ENCODE peak calls at places on chromosome 15, in five cellular contexts. L is nephron progenitor cell, U is GM06990, Q is cardiac fibroblast, S is cardiac muscle cell. W is an unnamed sample.

GRCh38 chr15:100192092-100192695 is 149.6 kb downstream of the ADAMTS17 start:
- DNase-seq in Q (no peak), S (no peak), L (no peak), U (no peak), W (no peak)

GRCh38 chr15:88714782-88715372 is 76.1 kb downstream of the ISG20 start:
- DNase-seq in S (no peak), Q (no peak), L (no peak), U (no peak), W (no peak)

GRCh38 chr15:25052191-25052999 is 97.6 kb downstream of the SNRPN start:
- DNase-seq in S (no peak), U (no peak), Q (no peak), L (no peak), W (no peak)

GRCh38 chr15:57537072-57537471 is 54.6 kb upstream of the MYZAP start:
- DNase-seq in S (no peak), L (no peak), U (no peak), Q (peak; percentile 87), W (no peak)

GRCh38 chr15:98943609-98944111 is 63.9 kb downstream of the PGPEP1L start:
- DNase-seq in U (no peak), S (no peak), Q (peak; percentile 42), L (no peak), W (no peak)

GRCh38 chr15:61169904-61170695 is 59.0 kb downstream of the RORA start:
- DNase-seq in Q (no peak), S (no peak), U (peak; percentile 15), L (no peak), W (no peak)

GRCh38 chr15:56918907-56919707 is 663 bp downstream of the TCF12 start:
- DNase-seq in Q (peak; percentile 72), U (peak; percentile 85), L (peak; percentile 64), S (peak; percentile 76), W (peak; percentile 69)

GRCh38 chr15:52252781-52253180 is 42.8 kb downstream of the MYO5C start:
- DNase-seq in U (no peak), S (no peak), L (no peak), Q (peak; percentile 87), W (no peak)

GRCh38 chr15:67680645-67681044 is 138.1 kb downstream of the MAP2K5 start:
- DNase-seq in Q (peak; percentile 25), L (no peak), U (no peak), S (no peak), W (no peak)

GRCh38 chr15:64851503-64851840 is 9.8 kb downstream of the PLEKHO2 start:
- DNase-seq in U (no peak), Q (peak; percentile 94), S (no peak), L (no peak), W (no peak)

GRCh38 chr15:87986786-87987185 is 269.8 kb downstream of the NTRK3 start:
- DNase-seq in L (no peak), S (no peak), U (no peak), Q (no peak), W (no peak)

GRCh38 chr15:57651445-57651844 is 55.1 kb upstream of the POLR2M start:
- DNase-seq in L (no peak), S (no peak), Q (no peak), U (no peak), W (no peak)

GRCh38 chr15:101244039-101244781 is 7.6 kb downstream of the CHSY1 start:
- DNase-seq in S (no peak), U (no peak), L (no peak), Q (no peak), W (no peak)

GRCh38 chr15:60672400-60672799 is 193.5 kb upstream of the ICE2 start:
- DNase-seq in L (no peak), U (no peak), S (no peak), Q (no peak), W (no peak)

GRCh38 chr15:44479343-44479742 is 51.9 kb downstream of the CTDSPL2 start:
- DNase-seq in U (no peak), S (no peak), L (no peak), Q (no peak), W (no peak)

GRCh38 chr15:64934023-64934422 is 22.3 kb downstream of the ANKDD1A start:
- DNase-seq in L (no peak), S (no peak), U (no peak), Q (no peak), W (no peak)

GRCh38 chr15:96334017-96334704 is 3.7 kb downstream of the NR2F2 start:
- DNase-seq in U (no peak), Q (no peak), S (no peak), L (no peak), W (peak; percentile 7)

GRCh38 chr15:79644091-79644490 is 212.0 kb downstream of the MINAR1 start:
- DNase-seq in L (no peak), Q (peak; percentile 49), U (no peak), S (no peak), W (no peak)

GRCh38 chr15:93825721-93826120 is 405.6 kb upstream of the MCTP2 start:
- DNase-seq in S (no peak), U (no peak), L (no peak), Q (no peak), W (no peak)

GRCh38 chr15:66474140-66474539 is 23.4 kb downstream of the SNAPC5 start:
- DNase-seq in Q (no peak), S (peak; percentile 65), U (no peak), L (no peak), W (no peak)

GRCh38 chr15:75149911-75150709 is 51.6 kb upstream of the C15orf39 start:
- DNase-seq in S (no peak), L (no peak), Q (peak; percentile 52), U (no peak), W (no peak)

DNA sequence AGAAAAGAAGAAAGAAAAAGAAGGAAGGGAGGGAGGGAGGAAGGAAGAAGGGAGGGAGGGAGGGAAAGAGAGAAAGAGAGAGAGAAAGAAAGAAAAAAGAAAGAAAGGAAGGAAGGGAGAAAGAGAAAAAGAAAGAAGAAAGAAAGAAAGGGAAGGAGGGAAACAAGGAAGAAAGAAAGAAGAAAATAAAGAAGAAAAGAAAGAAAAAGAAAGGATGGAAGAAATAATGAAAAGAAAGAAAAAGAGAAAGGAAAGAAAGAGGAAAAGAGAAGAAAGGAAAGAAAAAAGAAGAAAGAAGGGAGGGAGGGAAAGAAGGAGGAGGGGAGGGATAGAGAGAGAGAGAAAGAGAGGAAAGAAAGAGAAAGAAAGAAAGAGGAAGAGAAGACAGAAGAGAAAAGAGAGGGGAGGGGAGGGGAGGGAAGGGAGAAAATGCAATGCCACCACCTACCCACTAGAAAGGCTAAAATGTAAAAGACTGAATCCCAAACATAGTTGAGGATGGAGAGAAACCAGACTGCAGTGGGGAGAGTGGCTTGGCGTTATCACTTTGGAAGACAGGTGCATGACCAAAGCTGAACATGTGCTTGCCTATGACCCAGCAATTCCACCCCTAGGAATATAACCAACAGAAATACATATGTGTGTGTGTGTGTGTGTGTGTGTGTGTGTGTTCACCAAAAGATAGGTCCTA is 66.9 kb upstream of the KLF13 start:
- DNase-seq in U (no peak), Q (no peak), L (no peak), S (no peak), W (no peak)
- TF ChIP-seq CTCF in U (no peak), Q (no peak), L (no peak), S (no peak), W (no peak)

GRCh38 chr15:40952901-40953712 is at the start of gene CHAC1:
- DNase-seq in Q (peak; percentile 97), L (peak; percentile 92), S (peak; percentile 96), U (peak; percentile 97), W (peak; percentile 99)
- TF ChIP-seq CTCF in Q (no peak), L (no peak), S (no peak), U (no peak), W (peak; percentile 16)

GRCh38 chr15:89749526-89749925 is 1.5 kb downstream of the MESP1 start:
- DNase-seq in U (no peak), L (no peak), Q (no peak), S (no peak), W (no peak)

GRCh38 chr15:89751748-89752147 is 699 bp upstream of the MESP1 start:
- DNase-seq in S (no peak), U (no peak), L (no peak), Q (no peak), W (no peak)

GRCh38 chr15:89749951-89750559 is 994 bp downstream of the MESP1 start:
- DNase-seq in L (no peak), U (peak; percentile 21), Q (no peak), S (peak; percentile 43), W (no peak)

GRCh38 chr15:89749059-89749458 is 2.0 kb downstream of the MESP1 start:
- DNase-seq in U (no peak), Q (no peak), L (no peak), S (no peak), W (no peak)

GRCh38 chr15:89750560-89751542 is at the start of gene MESP1:
- DNase-seq in L (peak; percentile 95), S (peak; percentile 96), Q (peak; percentile 93), U (peak; percentile 91), W (peak; percentile 95)
- TF ChIP-seq CTCF in L (peak; percentile 65), S (peak; percentile 68), Q (peak; percentile 66), U (peak; percentile 73), W (peak; percentile 80)

GRCh38 chr15:69576035-69576526 is 123.5 kb downstream of the RPLP1 start:
- DNase-seq in Q (peak; percentile 44), S (peak; percentile 34), L (peak; percentile 38), U (peak; percentile 16), W (peak; percentile 41)
- TF ChIP-seq CTCF in Q (peak; percentile 66), S (peak; percentile 75), L (peak; percentile 42), U (peak; percentile 86), W (peak; percentile 61)

GRCh38 chr15:36841154-36841553 is 259.2 kb downstream of the MEIS2 start:
- DNase-seq in S (peak; percentile 42), Q (no peak), L (peak; percentile 4), U (no peak), W (no peak)

GRCh38 chr15:36845270-36845669 is 255.1 kb downstream of the MEIS2 start:
- DNase-seq in Q (no peak), S (no peak), U (no peak), L (no peak), W (no peak)

GRCh38 chr15:36843822-36844221 is 256.5 kb downstream of the MEIS2 start:
- DNase-seq in U (no peak), S (no peak), L (no peak), Q (no peak), W (no peak)

DNA sequence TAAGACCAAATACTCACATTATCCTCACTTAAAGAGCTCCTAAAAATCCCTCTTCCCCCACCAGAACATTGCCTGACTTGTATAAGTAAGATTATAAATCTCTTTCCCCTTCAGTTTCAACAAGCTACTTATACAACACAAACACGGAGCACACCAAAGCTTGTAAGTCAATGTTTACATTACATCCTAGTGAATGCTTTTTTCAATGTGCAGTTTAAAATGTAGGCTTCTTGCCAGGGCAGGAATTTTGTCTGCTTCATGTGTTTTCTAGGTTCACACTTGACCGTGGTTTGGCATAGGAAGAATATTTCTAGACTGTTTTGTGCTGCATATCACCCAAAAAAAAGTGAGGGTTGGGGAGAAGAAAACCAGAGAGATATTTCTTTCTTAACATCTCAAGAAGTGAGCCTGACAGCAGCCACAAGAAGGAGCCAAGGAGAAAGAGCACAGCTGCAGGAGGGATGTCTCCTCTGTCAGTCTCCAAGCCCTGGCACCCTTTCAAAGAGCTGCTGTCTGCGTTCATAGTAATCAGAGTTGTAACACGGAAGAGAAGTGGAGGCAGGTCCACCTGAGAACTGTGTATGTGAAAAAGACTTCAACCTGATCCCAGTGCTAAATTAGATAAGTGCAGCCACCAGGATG is 255.8 kb downstream of the MEIS2 start:
- DNase-seq in U (no peak), S (no peak), Q (peak; percentile 26), L (no peak), W (no peak)
- TF ChIP-seq CTCF in U (no peak), S (no peak), Q (no peak), L (no peak), W (no peak)